ENCODE peak calls at places on chromosomes 12 and 14, in ten cellular contexts. B, W, T, Y, Z, Q, H, V, C and L are unnamed samples.

GRCh38 chr12:69440016-69440415 is 30.2 kb upstream of the FRS2 start:
- DNase-seq in B (no peak), Q (no peak), Z (no peak), H (no peak), T (no peak), W (no peak), C (no peak), V (no peak), Y (no peak), L (no peak)

GRCh38 chr12:6074394-6074793 is 50.1 kb downstream of the VWF start:
- DNase-seq in T (no peak), C (no peak), Q (no peak), Z (no peak), H (no peak), B (no peak), W (no peak), V (no peak), Y (no peak), L (peak; percentile 37)

GRCh38 chr14:20365928-20366327 is 22.5 kb downstream of the PARP2 start:
- DNase-seq in Z (no peak), V (no peak), W (no peak), Q (no peak), C (no peak), H (no peak), Y (no peak), T (no peak), B (no peak), L (no peak)

GRCh38 chr12:32176606-32177005 is 70.0 kb downstream of the BICD1 start:
- DNase-seq in C (no peak), Z (no peak), H (no peak), V (no peak), Y (no peak), T (no peak), B (no peak), Q (no peak), W (no peak), L (no peak)

GRCh38 chr12:118337194-118337838 is 35.4 kb downstream of the TAOK3 start:
- DNase-seq in W (no peak), H (no peak), T (no peak), Z (no peak), C (no peak), V (no peak), B (no peak), Q (no peak), Y (no peak), L (no peak)

GRCh38 chr12:93191956-93192355 is 185.8 kb upstream of the NUDT4 start:
- DNase-seq in C (no peak), T (no peak), Q (no peak), V (no peak), B (no peak), H (no peak), Y (no peak), W (no peak), Z (no peak), L (no peak)

GRCh38 chr12:98870521-98870920 is 225.4 kb downstream of the APAF1 start:
- DNase-seq in C (no peak), T (no peak), Q (no peak), B (no peak), Y (no peak), H (no peak), W (no peak), Z (no peak), V (no peak), L (no peak)

GRCh38 chr14:28468191-28469151 is 298.1 kb upstream of the FOXG1 start:
- DNase-seq in Q (no peak), T (no peak), Z (no peak), H (no peak), C (no peak), W (no peak), B (no peak), V (no peak), Y (no peak), L (no peak)

GRCh38 chr12:110778801-110779577 is 36.3 kb upstream of the PPP1CC start:
- DNase-seq in V (no peak), Y (no peak), Q (no peak), T (no peak), Z (no peak), C (no peak), H (no peak), W (no peak), B (no peak), L (no peak)

GRCh38 chr12:129903956-129904769 is at the start of gene TMEM132D:
- DNase-seq in B (no peak), V (no peak), Q (no peak), W (peak; percentile 60), H (no peak), T (no peak), C (no peak), Z (no peak), Y (peak; percentile 69), L (no peak)

GRCh38 chr12:15772405-15773018 is 16.7 kb downstream of the EPS8 start:
- DNase-seq in Z (no peak), B (no peak), Q (no peak), C (no peak), T (no peak), V (no peak), H (no peak), W (no peak), Y (no peak), L (no peak)

GRCh38 chr14:51653855-51654548 is 2.3 kb downstream of the FRMD6 start:
- DNase-seq in H (no peak), C (no peak), V (no peak), Y (no peak), W (no peak), B (no peak), Z (no peak), Q (no peak), T (no peak), L (no peak)

GRCh38 chr12:47272412-47273190 is 192.8 kb upstream of the AMIGO2 start:
- DNase-seq in Z (no peak), B (no peak), Y (no peak), H (no peak), T (no peak), W (no peak), Q (no peak), V (no peak), C (no peak), L (no peak)

GRCh38 chr12:85866929-85867776 is 6.9 kb upstream of the NTS start:
- DNase-seq in Y (no peak), W (no peak), Q (peak; percentile 41), C (no peak), Z (peak; percentile 12), B (no peak), V (peak; percentile 12), H (peak; percentile 38), T (peak; percentile 39), L (peak; percentile 20)

GRCh38 chr14:94768521-94769412 is 1.1 kb downstream of the GSC start:
- DNase-seq in Y (peak; percentile 37), C (peak; percentile 36), T (no peak), V (no peak), W (no peak), H (no peak), B (no peak), Q (no peak), Z (no peak), L (peak; percentile 35)

GRCh38 chr14:67943947-67944346 is 124.4 kb downstream of the RAD51B start:
- DNase-seq in H (peak; percentile 39), W (peak; percentile 5), C (no peak), V (peak; percentile 64), Y (peak; percentile 73), Q (peak; percentile 86), B (peak; percentile 58), Z (peak; percentile 60), T (peak; percentile 70), L (peak; percentile 79)

GRCh38 chr14:48703728-48704467 is 882.3 kb downstream of the RPS29 start:
- DNase-seq in V (no peak), W (no peak), H (no peak), C (no peak), Y (no peak), Q (no peak), T (no peak), Z (no peak), B (no peak), L (no peak)

GRCh38 chr12:24088751-24089150 is 139.3 kb upstream of the SOX5 start:
- DNase-seq in C (no peak), Q (no peak), B (no peak), W (no peak), H (no peak), T (no peak), Y (no peak), V (no peak), Z (no peak), L (no peak)